ENCODE peak calls at places on chromosome 17, in six cellular contexts. F, K, U, O, H and A are unnamed samples.
A peak's percentile ranks its signal among the peaks of the same experiment; 100 is the strongest.

GRCh38 chr17:67995568-67996191 is 589 bp downstream of the C17orf58 start:
- DNase-seq in F (peak; percentile 22), K (peak; percentile 39), O (peak; percentile 65), H (no peak), U (peak; percentile 25), A (peak; percentile 52)

GRCh38 chr17:44601574-44602372 is 44.5 kb downstream of the FZD2 start:
- DNase-seq in U (no peak), H (peak; percentile 30), O (no peak), F (no peak), K (no peak), A (no peak)

GRCh38 chr17:50944054-50944901 is 78.1 kb upstream of the TOB1 start:
- DNase-seq in U (peak; percentile 89), F (peak; percentile 63), H (peak; percentile 53), K (peak; percentile 95), O (peak; percentile 85), A (peak; percentile 76)

GRCh38 chr17:1724869-1725641 is 551 bp downstream of the WDR81 start:
- DNase-seq in O (no peak), F (no peak), K (no peak), U (no peak), H (no peak), A (no peak)

GRCh38 chr17:27233059-27233458 is 60.9 kb upstream of the WSB1 start:
- DNase-seq in O (no peak), F (no peak), U (no peak), H (no peak), K (no peak), A (no peak)

GRCh38 chr17:71273451-71273850 is 847.4 kb upstream of the SOX9 start:
- DNase-seq in K (no peak), O (no peak), H (peak; percentile 82), U (no peak), F (no peak), A (no peak)

GRCh38 chr17:4358154-4358553 is 8.3 kb downstream of the UBE2G1 start:
- DNase-seq in K (no peak), U (no peak), H (no peak), F (no peak), O (peak; percentile 25), A (no peak)

GRCh38 chr17:10060526-10060925 is 137.9 kb downstream of the GAS7 start:
- DNase-seq in F (no peak), O (no peak), H (no peak), U (no peak), K (no peak), A (no peak)

GRCh38 chr17:823501-823902 is 41.3 kb downstream of the MRM3 start:
- DNase-seq in O (no peak), U (no peak), F (no peak), H (no peak), K (no peak), A (peak; percentile 71)

GRCh38 chr17:12362853-12363252 is 302.8 kb upstream of the MYOCD start:
- DNase-seq in U (no peak), K (no peak), F (no peak), H (no peak), O (no peak), A (no peak)
- TF ChIP-seq CTCF in U (no peak), K (no peak), F (no peak), H (no peak), O (no peak), A (no peak)

DNA sequence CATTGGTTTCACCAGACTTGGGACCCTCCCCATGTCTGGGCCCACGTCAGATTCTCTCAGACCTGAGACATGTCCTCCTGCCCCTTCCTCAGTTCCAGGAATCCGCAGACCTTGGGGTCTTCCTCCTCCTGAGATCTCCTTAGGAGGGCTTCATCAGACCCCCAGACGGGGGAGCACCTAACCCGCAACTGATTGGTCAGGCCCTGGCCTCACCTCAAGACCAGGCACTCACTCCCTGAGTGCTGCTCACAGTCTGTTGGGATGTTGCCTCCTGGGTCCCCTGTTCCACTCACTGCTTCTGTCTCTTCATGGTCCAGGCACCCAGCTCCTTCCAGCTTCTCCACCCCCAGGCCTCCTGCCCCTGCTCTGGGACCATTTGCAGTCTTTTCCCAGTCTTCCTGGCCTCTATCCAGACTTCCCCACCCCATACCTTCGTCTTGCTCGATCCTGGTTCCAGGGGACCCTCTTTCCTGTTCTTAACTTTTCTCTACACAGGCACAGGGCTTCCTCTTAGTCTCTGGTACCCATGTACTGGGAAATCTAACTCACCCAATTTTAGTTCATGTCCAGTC is 1.2 kb downstream of the GID4 start:
- DNase-seq in O (no peak), K (no peak), U (no peak), H (no peak), F (no peak), A (no peak)
- TF ChIP-seq CTCF in O (no peak), K (no peak), U (no peak), H (no peak), F (no peak), A (no peak)

DNA sequence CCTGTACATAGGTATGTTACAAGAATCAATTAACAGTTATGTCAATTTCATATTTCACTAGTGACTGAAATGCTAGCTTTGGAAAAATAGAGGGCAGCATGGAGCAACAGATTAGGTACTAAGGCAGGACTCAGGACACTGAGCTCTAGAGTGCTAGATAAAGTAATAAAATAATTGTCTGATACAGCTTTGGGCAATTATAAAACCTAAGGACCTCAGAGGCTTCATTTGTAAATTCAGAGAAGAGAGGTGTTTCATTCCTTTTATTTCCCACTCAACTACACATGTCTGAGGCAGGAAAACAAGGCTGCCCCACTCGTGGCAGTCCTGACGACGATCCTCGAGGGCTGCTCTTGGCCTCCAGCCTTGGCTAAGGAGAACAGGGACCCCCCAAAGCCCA is 81.5 kb downstream of the CA4 start:
- DNase-seq in H (peak; percentile 21), U (no peak), K (no peak), F (no peak), O (no peak), A (peak; percentile 6)
- TF ChIP-seq CTCF in H (peak; percentile 55), U (peak; percentile 38), K (peak; percentile 46), F (peak; percentile 29), O (peak; percentile 30), A (peak; percentile 19)

DNA sequence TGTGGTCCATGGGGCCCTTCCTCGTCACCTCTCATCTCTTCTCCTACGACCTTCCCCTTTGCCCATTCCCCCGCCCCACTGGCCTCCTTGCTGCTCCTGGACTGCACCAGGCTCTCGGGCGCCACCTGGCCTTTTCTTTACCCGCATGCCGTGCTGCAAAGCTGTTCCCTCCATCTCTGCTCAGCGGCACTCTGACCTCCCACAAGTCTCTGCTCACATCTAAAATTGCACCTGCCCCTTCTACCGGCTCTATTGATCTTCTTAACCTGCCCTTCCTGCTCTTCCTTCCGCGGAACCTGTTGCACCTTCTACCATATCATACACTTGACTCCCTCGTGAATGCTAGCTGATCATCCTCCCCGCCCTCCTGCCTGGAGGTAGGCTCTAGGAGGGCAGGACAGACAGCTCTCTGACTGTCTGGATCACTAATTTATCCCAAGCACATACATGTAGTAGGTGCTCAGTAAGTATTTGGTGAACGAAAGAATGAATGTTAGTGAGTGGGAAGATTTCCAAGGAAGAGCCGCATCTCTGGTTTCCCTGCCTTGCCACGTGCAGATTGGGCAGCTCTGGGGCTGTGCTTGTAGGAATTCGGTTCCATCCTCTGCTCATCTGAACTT is 17.3 kb downstream of the DNAH17 start:
- DNase-seq in U (no peak), F (no peak), H (no peak), K (no peak), O (no peak), A (no peak)
- TF ChIP-seq CTCF in U (no peak), F (no peak), H (no peak), K (peak; percentile 20), O (no peak), A (peak; percentile 31)

GRCh38 chr17:81702934-81703746 is at the start of gene MRPL12:
- DNase-seq in H (peak; percentile 89), O (peak; percentile 94), K (peak; percentile 97), F (peak; percentile 82), U (peak; percentile 93), A (peak; percentile 99)
- TF ChIP-seq CTCF in H (peak; percentile 23), O (peak; percentile 20), K (no peak), F (peak; percentile 32), U (peak; percentile 43), A (no peak)

DNA sequence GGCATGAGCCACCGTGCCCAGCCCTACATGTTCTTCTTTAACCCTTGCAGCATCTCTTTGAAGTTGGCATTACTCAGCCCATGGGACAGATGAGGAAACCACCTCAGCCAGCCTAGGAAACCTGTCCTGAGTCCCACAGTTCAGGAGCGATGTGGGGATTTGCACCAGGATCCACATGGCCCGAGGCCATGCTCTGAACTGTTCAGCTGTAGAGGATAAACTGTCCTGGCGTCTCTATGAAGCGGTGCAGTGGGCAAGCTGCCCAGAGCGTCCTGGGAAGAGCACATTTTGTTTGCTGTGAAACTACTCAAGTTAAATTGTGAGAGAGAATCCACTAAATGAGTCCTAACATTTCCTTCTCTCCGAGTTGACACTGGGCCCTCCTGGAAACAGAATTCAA is 276.7 kb upstream of the TNRC6C start:
- DNase-seq in U (peak; percentile 58), H (no peak), F (no peak), O (peak; percentile 55), K (peak; percentile 34), A (no peak)
- TF ChIP-seq CTCF in U (no peak), H (no peak), F (no peak), O (no peak), K (no peak), A (no peak)

DNA sequence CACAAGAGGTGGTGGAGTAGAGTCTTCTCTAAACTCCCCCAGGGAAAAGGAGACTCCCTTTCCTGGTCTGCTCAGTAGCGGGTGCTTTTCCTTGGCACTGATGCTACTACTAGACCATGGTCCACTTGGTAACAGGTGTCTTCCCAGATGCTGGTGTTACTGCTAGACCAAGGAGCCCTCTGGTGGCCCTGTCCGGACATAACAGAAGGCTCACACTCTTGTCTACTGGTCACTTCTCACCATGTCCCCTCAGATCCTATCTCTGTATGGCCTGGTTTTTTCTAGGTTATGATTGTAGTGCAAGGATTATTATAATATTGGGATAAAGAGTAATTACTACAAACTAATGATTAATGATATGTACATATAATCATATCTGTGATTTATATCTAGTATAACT is 49.7 kb upstream of the ARL4D start:
- DNase-seq in H (no peak), O (no peak), F (no peak), K (no peak), U (no peak), A (no peak)
- TF ChIP-seq CTCF in H (no peak), O (no peak), F (no peak), K (no peak), U (no peak), A (no peak)

GRCh38 chr17:32593003-32593402 is 106.2 kb downstream of the CDK5R1 start:
- DNase-seq in K (no peak), O (no peak), H (no peak), U (no peak), F (no peak), A (no peak)
- TF ChIP-seq CTCF in K (no peak), O (no peak), H (no peak), U (no peak), F (no peak), A (no peak)